ENCODE peak calls at places on chromosomes 13 and 19, in five cellular contexts. One of them, this sample, is unnamed.

GRCh38 chr13:43848250-43848649 is 31.3 kb downstream of the CCDC122 start:
- DNase-seq in left ventricle myocardium inferior: no peak
- DNase-seq in testis: no peak
- DNase-seq in HCT116: no peak
- DNase-seq in CD8-positive, alpha-beta T cell: no peak
- DNase-seq in this sample: no peak

GRCh38 chr13:100301418-100301817 is 212.5 kb downstream of the PCCA start:
- DNase-seq in HCT116: no peak
- DNase-seq in left ventricle myocardium inferior: no peak
- DNase-seq in testis: no peak
- DNase-seq in CD8-positive, alpha-beta T cell: no peak
- DNase-seq in this sample: no peak

GRCh38 chr19:14366529-14366928 is 14.7 kb upstream of the ADGRE5 start:
- DNase-seq in HCT116: peak
- DNase-seq in CD8-positive, alpha-beta T cell: peak
- DNase-seq in left ventricle myocardium inferior: peak
- DNase-seq in testis: peak
- DNase-seq in this sample: peak

GRCh38 chr13:78298657-78299056 is 304.7 kb downstream of the POU4F1 start:
- DNase-seq in testis: no peak
- DNase-seq in CD8-positive, alpha-beta T cell: no peak
- DNase-seq in left ventricle myocardium inferior: no peak
- DNase-seq in HCT116: no peak
- DNase-seq in this sample: no peak

GRCh38 chr19:15028490-15028889 is 20.8 kb upstream of the CASP14 start:
- DNase-seq in HCT116: no peak
- DNase-seq in CD8-positive, alpha-beta T cell: no peak
- DNase-seq in testis: no peak
- DNase-seq in left ventricle myocardium inferior: no peak
- DNase-seq in this sample: no peak

GRCh38 chr13:101475536-101475935 is 23.1 kb downstream of the ITGBL1 start:
- DNase-seq in left ventricle myocardium inferior: no peak
- DNase-seq in testis: no peak
- DNase-seq in CD8-positive, alpha-beta T cell: no peak
- DNase-seq in HCT116: no peak
- DNase-seq in this sample: no peak

GRCh38 chr13:98447881-98448641 is 128.8 kb downstream of the STK24 start:
- DNase-seq in CD8-positive, alpha-beta T cell: no peak
- DNase-seq in testis: peak
- DNase-seq in left ventricle myocardium inferior: peak
- DNase-seq in HCT116: peak
- DNase-seq in this sample: no peak

GRCh38 chr19:42115705-42116104 is 16.5 kb downstream of the POU2F2 start:
- DNase-seq in testis: no peak
- DNase-seq in HCT116: no peak
- DNase-seq in left ventricle myocardium inferior: no peak
- DNase-seq in CD8-positive, alpha-beta T cell: no peak
- DNase-seq in this sample: no peak

GRCh38 chr13:93079294-93079693 is 147.3 kb upstream of the GPC6 start:
- DNase-seq in CD8-positive, alpha-beta T cell: no peak
- DNase-seq in testis: no peak
- DNase-seq in left ventricle myocardium inferior: no peak
- DNase-seq in HCT116: no peak
- DNase-seq in this sample: no peak

GRCh38 chr13:50366488-50367174 is 351.4 kb downstream of the KCNRG start:
- DNase-seq in CD8-positive, alpha-beta T cell: no peak
- DNase-seq in left ventricle myocardium inferior: no peak
- DNase-seq in testis: no peak
- DNase-seq in HCT116: no peak
- DNase-seq in this sample: peak

DNA sequence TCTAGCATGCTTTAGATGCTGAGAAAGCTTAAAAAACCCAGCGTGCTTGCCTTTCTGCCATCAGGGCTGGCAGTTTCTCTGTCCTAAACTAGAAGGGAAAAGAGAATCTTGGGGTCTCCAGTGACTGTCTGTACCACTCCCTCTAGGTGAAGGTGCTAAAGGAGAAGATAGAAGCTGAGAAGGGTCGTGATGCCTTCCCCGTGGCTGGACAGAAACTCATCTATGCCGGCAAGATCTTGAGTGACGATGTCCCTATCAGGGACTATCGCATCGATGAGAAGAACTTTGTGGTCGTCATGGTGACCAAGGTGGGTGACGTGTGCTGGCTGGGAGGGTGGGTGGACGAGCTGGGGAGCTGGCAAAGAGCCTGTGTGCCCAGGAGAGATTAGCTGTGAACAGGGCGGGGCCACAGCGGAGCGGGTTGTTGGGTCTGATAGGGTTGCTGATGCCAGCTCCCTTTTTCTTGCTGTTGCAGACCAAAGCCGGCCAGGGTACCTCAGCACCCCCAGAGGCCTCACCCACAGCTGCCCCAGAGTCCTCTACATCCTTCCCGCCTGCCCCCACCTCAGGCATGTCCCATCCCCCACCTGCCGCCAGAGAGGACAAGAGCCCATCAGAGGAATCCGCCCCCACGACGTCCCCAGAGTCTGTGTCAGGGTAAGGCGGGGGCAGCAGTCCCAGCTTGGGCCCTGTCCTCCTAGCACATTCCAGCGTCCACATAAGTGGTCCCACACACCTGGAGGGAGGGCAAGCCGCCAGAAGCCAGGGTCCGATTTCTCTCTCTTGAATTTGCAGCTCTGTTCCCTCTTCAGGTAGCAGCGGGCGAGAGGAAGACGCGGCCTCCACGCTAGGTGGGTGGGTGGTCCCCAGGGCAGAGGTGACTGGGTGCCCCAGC is 2.3 kb downstream of the RAD23A start:
- DNase-seq in CD8-positive, alpha-beta T cell: no peak
- DNase-seq in left ventricle myocardium inferior: no peak
- DNase-seq in testis: no peak
- DNase-seq in HCT116: no peak
- DNase-seq in this sample: no peak
- H3K4me3 ChIP-seq in CD8-positive, alpha-beta T cell: no peak
- H3K4me3 ChIP-seq in left ventricle myocardium inferior: no peak
- H3K4me3 ChIP-seq in testis: no peak
- H3K4me3 ChIP-seq in HCT116: no peak
- H3K4me3 ChIP-seq in this sample: no peak

DNA sequence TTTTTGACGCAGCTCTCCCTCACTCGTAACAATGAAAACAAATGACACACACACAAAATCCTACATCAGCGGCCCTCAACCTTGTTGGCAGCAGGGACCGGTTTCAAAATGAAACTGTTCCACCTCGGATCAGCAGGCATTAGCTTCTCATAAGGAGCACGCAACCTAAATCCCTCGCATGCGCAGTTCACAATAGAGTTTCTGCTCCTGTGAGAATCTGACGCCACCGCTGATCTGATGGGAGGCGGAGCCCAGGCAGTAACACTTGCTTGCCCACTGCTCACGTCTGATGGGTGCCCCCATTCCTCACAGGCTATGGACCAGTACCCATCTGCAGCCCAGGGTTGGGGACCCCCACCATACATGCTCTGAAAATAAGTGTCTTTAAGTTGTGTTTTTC is 43.4 kb downstream of the DHRS12 start:
- DNase-seq in testis: peak
- DNase-seq in HCT116: no peak
- DNase-seq in left ventricle myocardium inferior: no peak
- DNase-seq in CD8-positive, alpha-beta T cell: no peak
- DNase-seq in this sample: no peak
- H3K4me3 ChIP-seq in testis: no peak
- H3K4me3 ChIP-seq in HCT116: no peak
- H3K4me3 ChIP-seq in left ventricle myocardium inferior: no peak
- H3K4me3 ChIP-seq in CD8-positive, alpha-beta T cell: no peak
- H3K4me3 ChIP-seq in this sample: no peak

DNA sequence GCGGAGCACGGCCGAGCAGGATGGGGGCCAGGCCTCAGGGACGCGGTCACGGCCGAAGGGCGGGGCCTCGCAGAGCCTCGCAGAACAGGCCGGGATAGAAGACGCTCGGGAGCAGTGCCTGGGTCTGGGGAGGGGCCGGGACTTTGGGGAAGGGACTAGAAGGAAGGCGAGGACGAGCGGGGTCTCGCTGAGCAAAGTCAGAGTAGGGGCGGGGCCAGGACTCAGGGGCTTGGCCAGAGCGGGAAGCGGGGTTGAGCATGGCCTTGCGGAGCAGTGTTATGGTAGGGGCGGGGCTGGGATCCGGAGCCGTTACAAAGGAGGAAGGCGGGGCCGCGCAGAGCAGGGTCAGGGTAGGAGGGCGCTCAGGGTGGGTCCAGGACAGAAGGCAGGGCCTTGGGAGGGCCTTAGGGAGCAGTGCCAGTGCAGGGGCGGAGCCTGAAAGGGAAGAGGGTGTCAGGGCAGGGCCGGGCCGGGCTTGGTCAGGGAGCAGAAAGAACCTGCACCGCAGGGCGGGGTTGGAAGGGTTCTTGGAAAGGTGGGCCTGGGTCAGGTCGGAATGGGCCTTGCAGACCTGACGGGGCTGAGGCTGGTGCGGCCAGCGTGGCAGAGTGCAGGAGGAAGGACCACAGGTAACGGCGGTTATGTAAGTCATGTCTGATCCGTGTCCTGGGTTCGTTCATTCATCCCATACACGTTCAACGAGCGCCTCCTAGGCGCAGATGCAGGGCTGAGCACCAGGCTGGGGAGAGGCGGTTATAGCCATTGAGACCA is 535 bp upstream of the ATP8B3 start:
- DNase-seq in left ventricle myocardium inferior: peak
- DNase-seq in testis: peak
- DNase-seq in CD8-positive, alpha-beta T cell: peak
- DNase-seq in HCT116: peak
- DNase-seq in this sample: peak
- H3K4me3 ChIP-seq in left ventricle myocardium inferior: peak
- H3K4me3 ChIP-seq in testis: peak
- H3K4me3 ChIP-seq in CD8-positive, alpha-beta T cell: peak
- H3K4me3 ChIP-seq in HCT116: peak
- H3K4me3 ChIP-seq in this sample: peak

GRCh38 chr13:71285700-71286099 is 581.3 kb downstream of the DACH1 start:
- DNase-seq in CD8-positive, alpha-beta T cell: no peak
- DNase-seq in left ventricle myocardium inferior: no peak
- DNase-seq in testis: no peak
- DNase-seq in HCT116: no peak
- DNase-seq in this sample: no peak

DNA sequence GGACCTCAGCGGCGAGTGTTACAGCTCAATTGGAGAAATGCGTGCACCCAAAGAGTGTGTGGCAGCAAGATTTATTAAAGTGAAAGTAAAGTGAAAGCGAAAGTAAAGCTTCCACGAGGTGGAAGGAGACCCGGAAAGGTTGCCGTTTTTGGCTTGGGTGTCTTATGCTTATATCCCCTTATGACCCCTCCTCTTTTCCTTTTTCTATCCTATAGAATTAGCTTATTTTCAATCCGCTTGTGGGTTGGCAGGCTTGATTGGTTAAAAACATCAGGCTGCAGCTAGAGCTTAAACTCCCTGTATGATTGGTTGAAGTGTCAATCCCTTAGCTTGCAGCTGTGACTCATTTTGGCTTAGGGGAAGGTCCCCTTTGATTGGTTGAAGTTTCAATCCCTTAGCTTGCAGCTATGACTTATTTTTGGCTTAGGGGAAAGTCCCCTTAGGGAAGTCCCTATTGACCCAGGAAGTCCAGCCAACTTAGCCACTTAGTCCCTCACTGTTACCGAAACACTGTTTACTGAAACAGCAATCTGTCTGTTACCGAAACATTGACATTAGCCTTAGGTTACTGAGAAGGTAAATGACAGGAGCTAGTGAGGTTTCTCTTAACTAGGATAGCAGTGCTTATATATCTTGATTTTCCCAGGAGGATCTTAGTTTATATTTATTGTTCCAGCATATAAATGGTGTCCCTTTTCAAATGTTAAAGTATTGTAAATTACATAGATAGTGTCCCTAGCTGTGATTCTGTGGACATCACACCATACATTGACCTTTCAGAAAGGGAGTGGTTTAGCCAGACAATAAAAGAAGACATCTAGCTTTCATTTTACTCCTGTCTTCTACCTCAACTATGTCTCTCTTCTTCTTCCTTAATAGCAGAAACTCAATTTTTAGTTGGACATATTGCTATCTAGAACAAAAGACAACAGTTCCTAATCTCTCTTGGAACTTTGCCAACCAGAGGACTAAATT is 575.8 kb downstream of the DACH1 start:
- DNase-seq in testis: peak
- DNase-seq in CD8-positive, alpha-beta T cell: peak
- DNase-seq in HCT116: no peak
- DNase-seq in left ventricle myocardium inferior: no peak
- DNase-seq in this sample: peak
- H3K4me3 ChIP-seq in testis: peak
- H3K4me3 ChIP-seq in CD8-positive, alpha-beta T cell: peak
- H3K4me3 ChIP-seq in HCT116: no peak
- H3K4me3 ChIP-seq in left ventricle myocardium inferior: peak
- H3K4me3 ChIP-seq in this sample: peak

GRCh38 chr19:39448271-39448670 is 2.9 kb downstream of the SUPT5H start:
- DNase-seq in left ventricle myocardium inferior: no peak
- DNase-seq in HCT116: no peak
- DNase-seq in CD8-positive, alpha-beta T cell: no peak
- DNase-seq in testis: no peak
- DNase-seq in this sample: peak

GRCh38 chr19:39445258-39446071 is at the start of gene SUPT5H:
- DNase-seq in CD8-positive, alpha-beta T cell: peak
- DNase-seq in testis: peak
- DNase-seq in left ventricle myocardium inferior: peak
- DNase-seq in HCT116: peak
- DNase-seq in this sample: peak

GRCh38 chr19:39444598-39445257 is 654 bp upstream of the SUPT5H start:
- DNase-seq in testis: peak
- DNase-seq in HCT116: no peak
- DNase-seq in left ventricle myocardium inferior: no peak
- DNase-seq in CD8-positive, alpha-beta T cell: no peak
- DNase-seq in this sample: no peak

GRCh38 chr19:39446365-39447084 is 1.1 kb downstream of the SUPT5H start:
- DNase-seq in HCT116: no peak
- DNase-seq in left ventricle myocardium inferior: no peak
- DNase-seq in CD8-positive, alpha-beta T cell: no peak
- DNase-seq in testis: no peak
- DNase-seq in this sample: no peak

DNA sequence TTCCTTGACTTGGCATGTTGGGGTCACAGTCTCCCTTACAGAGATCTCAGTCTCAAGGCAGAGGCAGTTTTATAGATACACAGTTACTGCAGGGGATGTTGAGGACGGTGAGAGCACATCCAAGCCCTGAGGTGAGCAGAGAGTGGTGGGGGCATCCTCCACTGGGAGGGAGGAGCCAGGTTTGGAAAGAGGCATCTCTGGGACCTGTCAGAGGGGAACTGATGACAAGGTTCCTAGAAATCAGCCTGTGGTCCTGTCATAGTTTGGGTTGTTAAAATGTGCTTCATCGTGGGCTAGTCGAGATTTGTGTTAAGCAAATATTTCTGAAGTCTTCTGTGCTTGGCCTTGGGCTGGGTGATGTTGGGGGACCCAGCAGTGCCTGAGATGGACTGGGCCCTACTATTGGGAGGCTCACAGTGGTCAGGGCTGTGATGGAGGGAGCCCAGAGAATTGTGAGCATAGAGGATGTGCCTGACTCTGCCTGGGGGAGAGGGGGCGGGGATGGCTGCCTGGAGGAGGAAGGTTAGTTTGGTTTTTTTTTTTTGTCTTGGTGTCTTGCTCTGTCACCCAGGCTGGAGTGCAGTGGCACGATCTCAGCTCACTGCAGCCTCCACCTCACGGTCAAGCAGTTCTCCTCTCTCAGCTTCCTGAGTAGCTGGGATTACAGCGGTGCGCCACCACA is 3.9 kb downstream of the SUPT5H start:
- DNase-seq in CD8-positive, alpha-beta T cell: no peak
- DNase-seq in HCT116: no peak
- DNase-seq in testis: no peak
- DNase-seq in left ventricle myocardium inferior: no peak
- DNase-seq in this sample: no peak
- H3K4me3 ChIP-seq in CD8-positive, alpha-beta T cell: no peak
- H3K4me3 ChIP-seq in HCT116: no peak
- H3K4me3 ChIP-seq in testis: no peak
- H3K4me3 ChIP-seq in left ventricle myocardium inferior: no peak
- H3K4me3 ChIP-seq in this sample: no peak

This sample was measured in GM06990.